ENCODE peak calls at places on chromosome 14, in six cellular contexts. One of them, this sample, is unnamed.

GRCh38 chr14:58898655-58899316 is 261.0 kb downstream of the DACT1 start:
- DNase-seq in H54: no peak
- DNase-seq in cardiac fibroblast: peak; percentile 80
- DNase-seq in epithelial cell of esophagus: peak; percentile 83
- DNase-seq in myocyte: peak; percentile 67
- DNase-seq in endothelial cell: no peak
- DNase-seq in this sample: peak; percentile 4

GRCh38 chr14:74360163-74360562 is 11.9 kb downstream of the VRTN start:
- DNase-seq in H54: no peak
- DNase-seq in cardiac fibroblast: no peak
- DNase-seq in epithelial cell of esophagus: no peak
- DNase-seq in myocyte: no peak
- DNase-seq in endothelial cell: no peak
- DNase-seq in this sample: no peak

GRCh38 chr14:25003537-25003936 is 46.4 kb downstream of the STXBP6 start:
- DNase-seq in H54: no peak
- DNase-seq in cardiac fibroblast: peak; percentile 60
- DNase-seq in epithelial cell of esophagus: peak; percentile 29
- DNase-seq in myocyte: peak; percentile 65
- DNase-seq in endothelial cell: no peak
- DNase-seq in this sample: no peak

GRCh38 chr14:82313889-82314288 is 780.2 kb upstream of the SEL1L start:
- DNase-seq in H54: no peak
- DNase-seq in cardiac fibroblast: no peak
- DNase-seq in epithelial cell of esophagus: no peak
- DNase-seq in myocyte: no peak
- DNase-seq in endothelial cell: no peak
- DNase-seq in this sample: peak; percentile 1

GRCh38 chr14:20986811-20987210 is 3.0 kb upstream of the METTL17 start:
- DNase-seq in H54: peak; percentile 57
- DNase-seq in cardiac fibroblast: peak; percentile 92
- DNase-seq in epithelial cell of esophagus: peak; percentile 99
- DNase-seq in myocyte: peak; percentile 53
- DNase-seq in endothelial cell: no peak
- DNase-seq in this sample: peak; percentile 38

GRCh38 chr14:92531151-92531873 is 17.7 kb downstream of the RIN3 start:
- DNase-seq in H54: no peak
- DNase-seq in cardiac fibroblast: no peak
- DNase-seq in epithelial cell of esophagus: no peak
- DNase-seq in myocyte: no peak
- DNase-seq in endothelial cell: no peak
- DNase-seq in this sample: no peak

GRCh38 chr14:68079941-68080697 is 260.5 kb downstream of the RAD51B start:
- DNase-seq in H54: no peak
- DNase-seq in cardiac fibroblast: no peak
- DNase-seq in epithelial cell of esophagus: no peak
- DNase-seq in myocyte: no peak
- DNase-seq in endothelial cell: no peak
- DNase-seq in this sample: no peak

GRCh38 chr14:51448831-51449665 is 202.7 kb upstream of the FRMD6 start:
- DNase-seq in H54: no peak
- DNase-seq in cardiac fibroblast: peak; percentile 86
- DNase-seq in epithelial cell of esophagus: peak; percentile 79
- DNase-seq in myocyte: peak; percentile 99
- DNase-seq in endothelial cell: no peak
- DNase-seq in this sample: no peak

GRCh38 chr14:76672123-76672522 is 89.1 kb upstream of the VASH1 start:
- DNase-seq in H54: no peak
- DNase-seq in cardiac fibroblast: no peak
- DNase-seq in epithelial cell of esophagus: peak; percentile 41
- DNase-seq in myocyte: no peak
- DNase-seq in endothelial cell: no peak
- DNase-seq in this sample: no peak

GRCh38 chr14:60775296-60775695 is 40.7 kb downstream of the MNAT1 start:
- DNase-seq in H54: no peak
- DNase-seq in cardiac fibroblast: peak; percentile 35
- DNase-seq in epithelial cell of esophagus: peak; percentile 77
- DNase-seq in myocyte: no peak
- DNase-seq in endothelial cell: no peak
- DNase-seq in this sample: no peak

GRCh38 chr14:22837750-22838538 is 1.6 kb downstream of the MMP14 start:
- DNase-seq in H54: no peak
- DNase-seq in cardiac fibroblast: peak; percentile 80
- DNase-seq in epithelial cell of esophagus: peak; percentile 45
- DNase-seq in myocyte: peak; percentile 71
- DNase-seq in endothelial cell: no peak
- DNase-seq in this sample: no peak

GRCh38 chr14:77565289-77566081 is 51.0 kb downstream of the SPTLC2 start:
- DNase-seq in H54: no peak
- DNase-seq in cardiac fibroblast: no peak
- DNase-seq in epithelial cell of esophagus: peak; percentile 58
- DNase-seq in myocyte: no peak
- DNase-seq in endothelial cell: no peak
- DNase-seq in this sample: no peak

GRCh38 chr14:77025744-77026165 is 2.8 kb downstream of the IRF2BPL start:
- DNase-seq in H54: no peak
- DNase-seq in cardiac fibroblast: no peak
- DNase-seq in epithelial cell of esophagus: peak; percentile 35
- DNase-seq in myocyte: peak; percentile 29
- DNase-seq in endothelial cell: no peak
- DNase-seq in this sample: no peak

GRCh38 chr14:70069186-70069585 is 119.6 kb downstream of the SLC8A3 start:
- DNase-seq in H54: no peak
- DNase-seq in cardiac fibroblast: no peak
- DNase-seq in epithelial cell of esophagus: peak; percentile 7
- DNase-seq in myocyte: peak; percentile 32
- DNase-seq in endothelial cell: no peak
- DNase-seq in this sample: no peak

GRCh38 chr14:100147181-100147631 is 12.2 kb downstream of the DEGS2 start:
- DNase-seq in H54: no peak
- DNase-seq in cardiac fibroblast: no peak
- DNase-seq in epithelial cell of esophagus: no peak
- DNase-seq in myocyte: no peak
- DNase-seq in endothelial cell: no peak
- DNase-seq in this sample: no peak

This sample was measured in T1000.